ENCODE peak calls at places on chromosomes 4 and X, in ten cellular contexts. One of them, this sample, is unnamed. For H3K36me3 and H3K27me3, the result is how much of the 10 kb centered on the place peaks cover.

GRCh38 chrX:55312655-55313054 is 47.9 kb upstream of the PAGE3 start:
- DNase-seq in BE2C: no peak
- DNase-seq in brain microvascular endothelial cell: no peak
- DNase-seq in lung: no peak
- DNase-seq in psoas muscle: no peak
- DNase-seq in IMR-90: no peak
- DNase-seq in H1: no peak
- DNase-seq in suprapubic skin: no peak
- DNase-seq in right lobe of liver: no peak
- DNase-seq in sigmoid colon: no peak
- DNase-seq in this sample: no peak

GRCh38 chr4:113810906-113811305 is 49.4 kb upstream of the CAMK2D start:
- DNase-seq in BE2C: no peak
- DNase-seq in brain microvascular endothelial cell: peak
- DNase-seq in lung: no peak
- DNase-seq in psoas muscle: no peak
- DNase-seq in IMR-90: peak
- DNase-seq in H1: no peak
- DNase-seq in suprapubic skin: no peak
- DNase-seq in right lobe of liver: no peak
- DNase-seq in sigmoid colon: no peak
- DNase-seq in this sample: no peak

GRCh38 chrX:147476008-147476407 is 435.7 kb upstream of the FMR1 start:
- DNase-seq in BE2C: no peak
- DNase-seq in brain microvascular endothelial cell: no peak
- DNase-seq in lung: no peak
- DNase-seq in psoas muscle: no peak
- DNase-seq in IMR-90: no peak
- DNase-seq in H1: no peak
- DNase-seq in suprapubic skin: no peak
- DNase-seq in right lobe of liver: no peak
- DNase-seq in sigmoid colon: no peak
- DNase-seq in this sample: peak

GRCh38 chr4:150244600-150244999 is 166.4 kb downstream of the DCLK2 start:
- DNase-seq in BE2C: no peak
- DNase-seq in brain microvascular endothelial cell: peak
- DNase-seq in lung: no peak
- DNase-seq in psoas muscle: no peak
- DNase-seq in IMR-90: peak
- DNase-seq in H1: no peak
- DNase-seq in suprapubic skin: no peak
- DNase-seq in right lobe of liver: no peak
- DNase-seq in sigmoid colon: no peak
- DNase-seq in this sample: peak

GRCh38 chr4:30714408-30715031 is 5.6 kb upstream of the PCDH7 start:
- DNase-seq in BE2C: peak
- DNase-seq in brain microvascular endothelial cell: peak
- DNase-seq in lung: no peak
- DNase-seq in psoas muscle: no peak
- DNase-seq in IMR-90: peak
- DNase-seq in H1: peak
- DNase-seq in suprapubic skin: no peak
- DNase-seq in right lobe of liver: no peak
- DNase-seq in sigmoid colon: no peak
- DNase-seq in this sample: peak

GRCh38 chr4:121370729-121371325 is 10.0 kb downstream of the QRFPR start:
- DNase-seq in BE2C: peak
- DNase-seq in brain microvascular endothelial cell: peak
- DNase-seq in lung: no peak
- DNase-seq in psoas muscle: no peak
- DNase-seq in IMR-90: peak
- DNase-seq in H1: no peak
- DNase-seq in suprapubic skin: no peak
- DNase-seq in right lobe of liver: no peak
- DNase-seq in sigmoid colon: no peak
- DNase-seq in this sample: peak

GRCh38 chr4:139281212-139281611 is 1.2 kb upstream of the MGARP start:
- DNase-seq in BE2C: no peak
- DNase-seq in brain microvascular endothelial cell: no peak
- DNase-seq in lung: no peak
- DNase-seq in psoas muscle: no peak
- DNase-seq in IMR-90: no peak
- DNase-seq in H1: no peak
- DNase-seq in suprapubic skin: no peak
- DNase-seq in right lobe of liver: no peak
- DNase-seq in sigmoid colon: no peak
- DNase-seq in this sample: peak

GRCh38 chr4:15402146-15402545 is 25.7 kb upstream of the C1QTNF7 start:
- DNase-seq in BE2C: no peak
- DNase-seq in brain microvascular endothelial cell: no peak
- DNase-seq in lung: no peak
- DNase-seq in psoas muscle: no peak
- DNase-seq in IMR-90: peak
- DNase-seq in H1: no peak
- DNase-seq in suprapubic skin: no peak
- DNase-seq in right lobe of liver: no peak
- DNase-seq in sigmoid colon: no peak
- DNase-seq in this sample: no peak

GRCh38 chrX:65821721-65822496 is 154.5 kb downstream of the MSN start:
- DNase-seq in BE2C: no peak
- DNase-seq in brain microvascular endothelial cell: no peak
- DNase-seq in lung: no peak
- DNase-seq in psoas muscle: peak
- DNase-seq in IMR-90: no peak
- DNase-seq in H1: no peak
- DNase-seq in suprapubic skin: no peak
- DNase-seq in right lobe of liver: peak
- DNase-seq in sigmoid colon: no peak
- DNase-seq in this sample: peak

GRCh38 chr4:87120411-87121162 is 99.8 kb downstream of the KLHL8 start:
- DNase-seq in BE2C: no peak
- DNase-seq in brain microvascular endothelial cell: peak
- DNase-seq in lung: peak
- DNase-seq in psoas muscle: no peak
- DNase-seq in IMR-90: peak
- DNase-seq in H1: no peak
- DNase-seq in suprapubic skin: no peak
- DNase-seq in right lobe of liver: peak
- DNase-seq in sigmoid colon: peak
- DNase-seq in this sample: no peak

GRCh38 chrX:34559325-34559724 is 97.8 kb downstream of the TMEM47 start:
- DNase-seq in BE2C: no peak
- DNase-seq in brain microvascular endothelial cell: peak
- DNase-seq in lung: no peak
- DNase-seq in psoas muscle: no peak
- DNase-seq in IMR-90: peak
- DNase-seq in H1: peak
- DNase-seq in suprapubic skin: no peak
- DNase-seq in right lobe of liver: no peak
- DNase-seq in sigmoid colon: no peak
- DNase-seq in this sample: peak

GRCh38 chr4:2267320-2267811 is 5.5 kb upstream of the MXD4 start:
- DNase-seq in BE2C: no peak
- DNase-seq in brain microvascular endothelial cell: no peak
- DNase-seq in lung: no peak
- DNase-seq in psoas muscle: peak
- DNase-seq in IMR-90: no peak
- DNase-seq in H1: no peak
- DNase-seq in suprapubic skin: no peak
- DNase-seq in right lobe of liver: no peak
- DNase-seq in sigmoid colon: no peak
- DNase-seq in this sample: no peak

GRCh38 chrX:44785652-44786051 is 58.2 kb upstream of the DUSP21 start:
- DNase-seq in BE2C: no peak
- DNase-seq in brain microvascular endothelial cell: peak
- DNase-seq in lung: no peak
- DNase-seq in psoas muscle: no peak
- DNase-seq in IMR-90: peak
- DNase-seq in H1: no peak
- DNase-seq in suprapubic skin: no peak
- DNase-seq in right lobe of liver: no peak
- DNase-seq in sigmoid colon: no peak
- DNase-seq in this sample: no peak

GRCh38 chr4:113355550-113356371 is 306.3 kb downstream of the ANK2 start:
- DNase-seq in BE2C: peak
- DNase-seq in brain microvascular endothelial cell: peak
- DNase-seq in lung: no peak
- DNase-seq in psoas muscle: peak
- DNase-seq in IMR-90: peak
- DNase-seq in H1: no peak
- DNase-seq in suprapubic skin: no peak
- DNase-seq in right lobe of liver: no peak
- DNase-seq in sigmoid colon: no peak
- DNase-seq in this sample: no peak

DNA sequence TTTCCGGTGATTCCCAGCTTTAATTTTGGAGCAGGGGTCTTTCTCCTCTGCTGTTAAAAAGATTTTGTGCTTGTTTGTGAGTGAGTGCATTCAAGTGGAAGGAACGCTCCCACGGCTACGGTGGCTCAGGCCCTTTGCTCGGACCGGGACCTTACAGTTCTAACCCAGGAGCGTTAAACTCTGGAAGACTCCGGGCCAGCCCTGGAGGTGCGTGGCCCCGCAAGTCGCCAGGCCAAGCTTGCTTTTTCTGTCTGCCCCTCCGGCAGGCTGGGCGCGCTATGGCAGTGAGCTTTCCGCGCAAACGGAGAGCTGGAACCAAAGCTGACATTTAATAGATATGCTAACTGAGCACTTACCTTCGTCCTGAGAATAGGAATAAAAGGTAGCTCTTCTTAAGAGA is 18.3 kb upstream of the PITX2 start:
- DNase-seq in BE2C: no peak
- DNase-seq in brain microvascular endothelial cell: no peak
- DNase-seq in lung: no peak
- DNase-seq in psoas muscle: no peak
- DNase-seq in IMR-90: no peak
- DNase-seq in H1: peak
- DNase-seq in suprapubic skin: no peak
- DNase-seq in right lobe of liver: no peak
- DNase-seq in sigmoid colon: no peak
- DNase-seq in this sample: peak
- H3K4me3 ChIP-seq in BE2C: no peak
- H3K4me3 ChIP-seq in brain microvascular endothelial cell: no peak
- H3K4me3 ChIP-seq in lung: no peak
- H3K4me3 ChIP-seq in psoas muscle: no peak
- H3K4me3 ChIP-seq in IMR-90: no peak
- H3K4me3 ChIP-seq in H1: peak
- H3K4me3 ChIP-seq in suprapubic skin: no peak
- H3K4me3 ChIP-seq in right lobe of liver: no peak
- H3K4me3 ChIP-seq in sigmoid colon: no peak
- H3K4me3 ChIP-seq in this sample: peak

GRCh38 chrX:112822892-112823291 is 17.7 kb downstream of the AMOT start:
- DNase-seq in BE2C: no peak
- DNase-seq in brain microvascular endothelial cell: no peak
- DNase-seq in lung: no peak
- DNase-seq in psoas muscle: no peak
- DNase-seq in IMR-90: no peak
- DNase-seq in H1: no peak
- DNase-seq in suprapubic skin: no peak
- DNase-seq in right lobe of liver: no peak
- DNase-seq in sigmoid colon: no peak
- DNase-seq in this sample: no peak
- H3K36me3 ChIP-seq in BE2C: under half
- H3K36me3 ChIP-seq in brain microvascular endothelial cell: under half
- H3K36me3 ChIP-seq in lung: under half
- H3K36me3 ChIP-seq in psoas muscle: under half
- H3K36me3 ChIP-seq in IMR-90: under half
- H3K36me3 ChIP-seq in H1: under half
- H3K36me3 ChIP-seq in suprapubic skin: under half
- H3K36me3 ChIP-seq in right lobe of liver: under half
- H3K36me3 ChIP-seq in sigmoid colon: under half
- H3K36me3 ChIP-seq in this sample: under half

GRCh38 chrX:109619816-109620215 is 5.2 kb downstream of the KCNE5 start:
- DNase-seq in BE2C: no peak
- DNase-seq in brain microvascular endothelial cell: no peak
- DNase-seq in lung: no peak
- DNase-seq in psoas muscle: no peak
- DNase-seq in IMR-90: no peak
- DNase-seq in H1: no peak
- DNase-seq in suprapubic skin: no peak
- DNase-seq in right lobe of liver: no peak
- DNase-seq in sigmoid colon: no peak
- DNase-seq in this sample: no peak

DNA sequence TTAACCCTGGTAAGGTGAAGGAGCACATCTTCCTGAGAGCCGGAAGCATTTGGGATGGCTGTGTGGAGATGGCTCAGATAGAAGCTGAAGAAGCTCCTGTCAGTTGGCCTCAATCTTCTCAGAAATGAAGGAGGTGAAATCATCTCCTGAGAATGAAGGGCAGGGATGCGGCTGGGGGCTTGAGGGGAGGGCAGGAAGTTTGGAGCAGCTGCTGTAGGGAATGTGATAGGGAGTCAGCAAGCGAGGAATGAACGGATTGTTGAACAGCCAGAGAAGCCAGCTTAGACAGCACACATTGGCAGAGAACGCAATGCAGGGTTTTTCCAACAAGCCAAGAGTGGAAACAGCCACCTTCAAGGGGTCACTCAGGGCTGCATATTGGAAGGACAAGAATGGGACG is 10.0 kb downstream of the KCNE5 start:
- DNase-seq in BE2C: no peak
- DNase-seq in brain microvascular endothelial cell: no peak
- DNase-seq in lung: no peak
- DNase-seq in psoas muscle: no peak
- DNase-seq in IMR-90: no peak
- DNase-seq in H1: no peak
- DNase-seq in suprapubic skin: no peak
- DNase-seq in right lobe of liver: no peak
- DNase-seq in sigmoid colon: no peak
- DNase-seq in this sample: no peak
- H3K27me3 ChIP-seq in BE2C: under half
- H3K27me3 ChIP-seq in brain microvascular endothelial cell: under half
- H3K27me3 ChIP-seq in lung: under half
- H3K27me3 ChIP-seq in psoas muscle: under half
- H3K27me3 ChIP-seq in IMR-90: under half
- H3K27me3 ChIP-seq in H1: under half
- H3K27me3 ChIP-seq in suprapubic skin: under half
- H3K27me3 ChIP-seq in right lobe of liver: under half
- H3K27me3 ChIP-seq in sigmoid colon: under half
- H3K27me3 ChIP-seq in this sample: under half

DNA sequence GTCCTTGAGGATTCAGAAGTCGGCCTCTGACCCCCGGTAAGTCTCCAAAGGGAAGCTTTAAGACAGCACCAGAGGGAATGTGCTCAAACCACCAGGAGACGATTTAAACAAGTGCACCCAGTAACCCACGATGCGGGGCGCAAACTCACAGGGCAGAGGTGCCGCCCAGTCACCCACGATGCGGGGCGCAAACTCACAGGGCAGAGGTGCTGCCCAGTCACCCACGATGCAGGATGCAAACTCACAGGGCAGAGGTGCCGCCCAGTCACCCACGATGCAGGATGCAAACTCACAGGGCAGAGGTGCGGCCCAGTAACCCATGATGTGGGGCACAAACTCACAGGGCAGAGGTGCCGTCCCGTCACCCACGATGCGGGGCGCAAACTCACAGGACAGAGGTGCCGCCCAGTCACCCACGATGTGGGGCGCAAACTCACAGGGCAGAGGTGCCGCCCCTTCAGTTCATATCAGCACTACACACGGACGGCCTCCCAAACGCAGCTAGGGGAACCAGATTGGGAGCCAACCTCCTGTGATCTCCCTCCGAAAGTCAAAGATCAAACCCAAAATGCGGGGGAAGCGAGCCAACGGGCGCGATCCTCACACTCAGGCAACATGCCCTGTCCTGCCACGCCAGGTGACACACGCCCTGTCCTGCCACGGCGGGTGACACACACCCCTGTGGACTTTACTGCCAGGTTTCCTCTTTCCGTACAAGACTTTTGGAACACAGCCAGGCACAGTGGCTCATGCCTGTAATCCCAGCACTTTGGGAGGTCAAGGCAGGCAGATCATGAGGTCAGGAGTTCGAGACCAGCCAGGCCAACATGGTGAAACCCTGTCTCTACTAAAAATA is 11.3 kb downstream of the PPP2R3B start:
- DNase-seq in BE2C: no peak
- DNase-seq in brain microvascular endothelial cell: no peak
- DNase-seq in lung: no peak
- DNase-seq in psoas muscle: no peak
- DNase-seq in IMR-90: no peak
- DNase-seq in H1: no peak
- DNase-seq in suprapubic skin: no peak
- DNase-seq in right lobe of liver: no peak
- DNase-seq in sigmoid colon: no peak
- DNase-seq in this sample: peak
- H3K4me3 ChIP-seq in BE2C: no peak
- H3K4me3 ChIP-seq in brain microvascular endothelial cell: no peak
- H3K4me3 ChIP-seq in lung: no peak
- H3K4me3 ChIP-seq in psoas muscle: no peak
- H3K4me3 ChIP-seq in IMR-90: no peak
- H3K4me3 ChIP-seq in H1: peak
- H3K4me3 ChIP-seq in suprapubic skin: peak
- H3K4me3 ChIP-seq in right lobe of liver: no peak
- H3K4me3 ChIP-seq in sigmoid colon: no peak
- H3K4me3 ChIP-seq in this sample: no peak

This sample was measured in H7.